ENCODE peak calls at places on chromosomes 13 and 19, in seven cellular contexts. A is GM23338, Z is HepG2, Q is K562, F is HCT116, D is upper lobe of left lung, H is Panc1. E is an unnamed sample.

GRCh38 chr13:113465241-113465640 is 12.0 kb upstream of the ADPRHL1 start:
- ATAC-seq in F (no peak), H (no peak), D (no peak), A (no peak), Z (no peak), Q (no peak), E (no peak)

GRCh38 chr13:111354789-111355188 is 34.3 kb downstream of the TEX29 start:
- ATAC-seq in Z (no peak), H (no peak), F (no peak), Q (no peak), A (no peak), D (no peak), E (no peak)

GRCh38 chr13:110690516-110690915 is 15.4 kb downstream of the CARS2 start:
- ATAC-seq in D (peak; percentile 40), H (no peak), F (peak; percentile 52), A (no peak), Z (peak; percentile 41), Q (no peak), E (no peak)

GRCh38 chr19:57118848-57119247 is 937 bp upstream of the USP29 start:
- ATAC-seq in H (no peak), A (no peak), D (no peak), F (no peak), Q (no peak), Z (no peak), E (no peak)

GRCh38 chr19:53333071-53333465 is 481 bp upstream of the ZNF845 start:
- ATAC-seq in Q (no peak), F (peak; percentile 19), Z (peak; percentile 65), D (no peak), H (peak; percentile 68), A (peak; percentile 59), E (peak; percentile 69)

GRCh38 chr13:41520016-41520698 is 62.8 kb downstream of the RGCC start:
- ATAC-seq in A (no peak), F (no peak), Q (no peak), H (no peak), Z (no peak), D (no peak), E (no peak)

GRCh38 chr19:1852294-1852646 is 4.0 kb upstream of the REXO1 start:
- ATAC-seq in Q (no peak), D (no peak), F (no peak), A (no peak), Z (no peak), H (no peak), E (no peak)

GRCh38 chr13:47019977-47020376 is 123.1 kb upstream of the HTR2A start:
- ATAC-seq in H (no peak), F (no peak), A (no peak), D (no peak), Z (no peak), Q (no peak), E (no peak)

GRCh38 chr13:97653741-97654140 is 219.8 kb downstream of the RAP2A start:
- ATAC-seq in D (no peak), Z (no peak), F (no peak), Q (no peak), A (no peak), H (no peak), E (no peak)

GRCh38 chr13:44746690-44747089 is 170.6 kb upstream of the TSC22D1 start:
- ATAC-seq in A (no peak), H (no peak), Z (no peak), D (no peak), F (no peak), Q (no peak), E (no peak)

GRCh38 chr13:34776390-34776981 is 165.6 kb upstream of the NBEA start:
- ATAC-seq in F (no peak), H (no peak), Q (no peak), D (no peak), Z (no peak), A (peak; percentile 39), E (no peak)

GRCh38 chr19:31553844-31554215 is 204.6 kb upstream of the TSHZ3 start:
- ATAC-seq in D (no peak), A (no peak), Q (no peak), H (no peak), F (no peak), Z (no peak), E (peak; percentile 55)

GRCh38 chr19:53091855-53092254 is 11.4 kb downstream of the ZNF160 start:
- ATAC-seq in H (no peak), A (no peak), D (no peak), Z (no peak), Q (no peak), F (no peak), E (no peak)

GRCh38 chr19:5261151-5261890 is 79.3 kb downstream of the PTPRS start:
- ATAC-seq in H (no peak), D (no peak), Q (no peak), F (no peak), A (no peak), Z (no peak), E (no peak)
- TF ChIP-seq POLR2AphosphoS5 in H (no peak), D (no peak), Q (no peak), F (no peak), A (no peak), Z (no peak), E (no peak)

GRCh38 chr13:28864544-28864943 is 44.4 kb downstream of the MTUS2 start:
- ATAC-seq in A (no peak), F (no peak), Q (no peak), D (no peak), H (no peak), Z (no peak), E (no peak)
- TF ChIP-seq POLR2AphosphoS5 in A (no peak), F (no peak), Q (no peak), D (no peak), H (no peak), Z (no peak), E (no peak)

GRCh38 chr19:5679289-5680082 is 830 bp downstream of the MICOS13 start:
- ATAC-seq in H (no peak), F (no peak), A (peak; percentile 1), D (no peak), Z (peak; percentile 11), Q (peak; percentile 5), E (no peak)
- TF ChIP-seq POLR2AphosphoS5 in H (no peak), F (no peak), A (no peak), D (no peak), Z (no peak), Q (no peak), E (no peak)

DNA sequence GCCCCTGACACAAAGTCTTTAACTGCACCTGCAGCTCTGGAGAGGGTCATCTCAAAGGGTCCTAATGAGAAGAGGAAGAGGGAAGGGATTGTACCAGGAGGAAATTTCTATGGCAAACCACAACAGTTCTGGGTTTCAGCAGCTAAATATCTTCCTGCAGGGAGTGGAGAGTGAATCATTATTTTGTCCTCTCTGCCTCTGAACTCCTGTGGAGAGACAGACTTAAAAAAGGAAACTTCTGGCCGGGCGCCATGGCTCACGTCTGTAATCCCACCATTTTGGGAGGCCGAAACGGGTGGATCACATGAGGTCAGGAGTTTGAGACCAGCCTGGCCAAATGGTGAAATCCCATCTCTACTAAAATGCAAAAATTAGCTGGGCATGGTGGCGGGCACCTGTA is 16.9 kb upstream of the C1QTNF9 start:
- ATAC-seq in Q (no peak), A (no peak), Z (no peak), D (no peak), H (no peak), F (no peak), E (no peak)
- TF ChIP-seq POLR2AphosphoS5 in Q (no peak), A (no peak), Z (no peak), D (no peak), H (no peak), F (no peak), E (no peak)

DNA sequence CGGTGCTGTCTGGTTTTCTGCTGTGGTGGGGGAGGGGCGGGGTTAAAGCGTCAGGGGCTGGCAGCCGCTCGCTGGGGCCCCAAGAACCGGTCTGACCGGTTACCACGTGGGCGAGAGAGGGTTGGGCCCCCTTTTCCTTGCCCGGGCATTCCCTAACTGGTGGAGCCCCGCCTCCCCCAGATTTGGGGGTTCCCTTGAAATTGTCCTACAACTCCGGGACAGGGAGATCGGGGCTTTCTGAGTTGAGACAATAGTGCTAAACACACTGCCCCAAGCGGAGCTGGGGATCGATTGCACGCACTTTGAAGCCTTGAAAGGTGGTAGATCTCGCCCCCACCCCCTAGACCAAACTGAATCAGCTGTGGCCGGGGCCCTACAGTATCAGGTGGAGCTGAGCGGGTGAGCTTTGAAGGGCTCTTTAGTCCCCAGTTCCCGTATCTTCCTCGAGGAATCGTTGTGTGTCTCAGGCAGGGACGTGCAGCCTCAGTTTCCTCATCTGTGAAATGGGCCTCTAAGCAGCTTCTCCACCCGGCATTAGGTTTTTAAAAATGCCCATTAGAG is 4.8 kb downstream of the IER2 start:
- ATAC-seq in Z (peak; percentile 14), H (peak; percentile 4), F (peak; percentile 9), A (peak; percentile 3), D (peak; percentile 11), Q (peak; percentile 3), E (no peak)
- TF ChIP-seq POLR2AphosphoS5 in Z (no peak), H (no peak), F (peak; percentile 80), A (peak; percentile 55), D (no peak), Q (peak; percentile 68), E (peak; percentile 37)

DNA sequence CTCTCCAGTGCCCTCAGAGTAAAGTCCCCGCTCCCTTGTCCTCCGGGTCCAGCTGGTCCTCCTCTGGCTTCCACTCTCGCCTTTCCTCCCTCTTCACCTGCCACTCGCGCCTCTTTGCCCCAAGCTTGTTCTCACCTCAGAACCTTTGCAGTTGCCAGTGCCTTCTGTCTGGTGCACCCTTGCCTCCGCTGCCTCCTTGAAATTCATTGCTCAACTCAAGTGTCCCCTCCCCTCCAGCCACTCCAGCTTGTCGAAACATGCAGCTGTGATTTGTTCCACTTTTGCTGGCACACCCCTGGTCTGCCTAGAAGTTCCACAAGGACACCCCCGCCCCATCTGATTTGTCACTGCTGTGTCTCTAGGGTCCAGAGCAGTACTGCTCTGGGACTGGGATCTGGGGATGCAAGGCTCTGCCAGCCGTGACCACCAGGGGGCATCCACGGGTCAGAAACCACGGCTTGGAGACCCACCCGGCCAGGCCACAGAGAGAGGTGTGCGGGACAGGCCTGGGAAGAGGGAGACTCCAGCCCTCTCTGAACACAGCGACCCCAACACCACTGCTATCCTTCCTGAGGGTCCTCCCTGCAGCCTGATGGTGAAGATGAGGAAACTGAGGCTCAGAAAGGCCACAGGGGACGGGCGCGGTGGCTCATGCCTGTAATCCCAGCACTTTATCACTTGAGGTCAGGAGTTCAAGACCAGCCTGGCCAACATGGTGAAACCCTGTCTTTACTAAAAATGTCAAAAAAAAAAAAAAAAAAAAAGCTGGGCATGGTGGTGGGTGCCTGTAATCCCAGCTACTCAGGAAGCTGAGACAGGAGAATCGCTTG is 49.9 kb downstream of the AP1M1 start:
- ATAC-seq in H (peak; percentile 99), Q (peak; percentile 100), D (peak; percentile 94), A (peak; percentile 100), F (peak; percentile 100), Z (peak; percentile 99), E (peak; percentile 94)
- TF ChIP-seq POLR2AphosphoS5 in H (no peak), Q (no peak), D (peak; percentile 61), A (no peak), F (no peak), Z (no peak), E (peak; percentile 27)

GRCh38 chr19:5959260-5960004 is 18.5 kb downstream of the RANBP3 start:
- ATAC-seq in F (no peak), Q (no peak), A (no peak), H (no peak), D (no peak), Z (no peak), E (no peak)
- TF ChIP-seq POLR2AphosphoS5 in F (no peak), Q (no peak), A (no peak), H (no peak), D (no peak), Z (no peak), E (no peak)